ENCODE peak calls at places on chromosomes 3 and 15, in seven cellular contexts. T is OCI-LY7, X is neural progenitor cell, Z is HCT116, A is GM23248, Y is SK-N-SH, Q is PC-3. F is an unnamed sample.

GRCh38 chr3:30112904-30113484 is 493.4 kb upstream of the TGFBR2 start:
- DNase-seq in T (peak; percentile 45), X (peak; percentile 54), Z (peak; percentile 23), A (peak; percentile 70), Y (no peak), Q (peak; percentile 85), F (peak; percentile 71)

GRCh38 chr3:192881159-192881786 is 36.4 kb downstream of the MB21D2 start:
- DNase-seq in T (no peak), X (no peak), Z (no peak), A (no peak), Y (no peak), Q (no peak), F (no peak)

GRCh38 chr3:5133689-5134088 is 11.6 kb downstream of the ARL8B start:
- DNase-seq in T (no peak), X (no peak), Z (no peak), A (no peak), Y (no peak), Q (no peak), F (no peak)

GRCh38 chr3:112345681-112346080 is 12.7 kb downstream of the CD200 start:
- DNase-seq in T (no peak), X (no peak), Z (no peak), A (no peak), Y (no peak), Q (no peak), F (no peak)

GRCh38 chr3:73228425-73228824 is 167.0 kb downstream of the EBLN2 start:
- DNase-seq in T (no peak), X (no peak), Z (no peak), A (peak; percentile 96), Y (no peak), Q (no peak), F (no peak)

GRCh38 chr3:114496466-114496865 is 202.6 kb downstream of the TIGIT start:
- DNase-seq in T (no peak), X (no peak), Z (no peak), A (peak; percentile 47), Y (no peak), Q (no peak), F (no peak)

GRCh38 chr3:183254816-183255730 is 2.0 kb downstream of the B3GNT5 start:
- DNase-seq in T (no peak), X (peak; percentile 29), Z (no peak), A (no peak), Y (no peak), Q (peak; percentile 74), F (no peak)

GRCh38 chr3:41265011-41265545 is 65.8 kb downstream of the CTNNB1 start:
- DNase-seq in T (no peak), X (no peak), Z (peak; percentile 36), A (peak; percentile 57), Y (no peak), Q (peak; percentile 47), F (no peak)

GRCh38 chr15:29135266-29135665 is 134.4 kb downstream of the NSMCE3 start:
- DNase-seq in T (no peak), X (no peak), Z (no peak), A (peak; percentile 14), Y (no peak), Q (no peak), F (no peak)

GRCh38 chr15:73926191-73927002 is at the start of gene LOXL1:
- DNase-seq in T (no peak), X (peak; percentile 91), Z (peak; percentile 19), A (peak; percentile 98), Y (no peak), Q (peak; percentile 56), F (peak; percentile 87)

GRCh38 chr3:138849541-138849940 is 14.8 kb upstream of the PIK3CB start:
- DNase-seq in T (no peak), X (peak; percentile 11), Z (no peak), A (no peak), Y (no peak), Q (no peak), F (peak; percentile 41)

GRCh38 chr3:5663604-5664003 is 476.1 kb downstream of the EDEM1 start:
- DNase-seq in T (no peak), X (no peak), Z (no peak), A (no peak), Y (no peak), Q (no peak), F (no peak)

GRCh38 chr3:56830884-56831283 is 29.1 kb upstream of the ARHGEF3 start:
- DNase-seq in T (no peak), X (no peak), Z (no peak), A (no peak), Y (no peak), Q (no peak), F (no peak)

GRCh38 chr3:160564949-160565441 is 376 bp downstream of the KPNA4 start:
- DNase-seq in T (peak; percentile 74), X (peak; percentile 86), Z (peak; percentile 22), A (peak; percentile 86), Y (peak; percentile 81), Q (peak; percentile 52), F (peak; percentile 68)

GRCh38 chr3:115092220-115092791 is 54.8 kb downstream of the ZBTB20 start:
- DNase-seq in T (peak; percentile 51), X (peak; percentile 73), Z (peak; percentile 65), A (peak; percentile 87), Y (peak; percentile 47), Q (peak; percentile 55), F (peak; percentile 68)

GRCh38 chr3:132445812-132446211 is 28.5 kb downstream of the DNAJC13 start:
- DNase-seq in T (no peak), X (no peak), Z (no peak), A (peak; percentile 83), Y (no peak), Q (peak; percentile 53), F (peak; percentile 12)

GRCh38 chr3:22257252-22257651 is 506.2 kb upstream of the ZNF385D start:
- DNase-seq in T (no peak), X (no peak), Z (no peak), A (no peak), Y (no peak), Q (no peak), F (no peak)

GRCh38 chr15:70140543-70141375 is 43.0 kb upstream of the TLE3 start:
- DNase-seq in T (no peak), X (no peak), Z (no peak), A (peak; percentile 24), Y (no peak), Q (no peak), F (peak; percentile 84)

GRCh38 chr3:176584413-176585176 is 612.7 kb downstream of the TBL1XR1 start:
- DNase-seq in T (no peak), X (no peak), Z (no peak), A (peak; percentile 72), Y (no peak), Q (peak; percentile 23), F (no peak)

GRCh38 chr15:39365161-39365560 is 215.7 kb upstream of the THBS1 start:
- DNase-seq in T (no peak), X (no peak), Z (no peak), A (peak; percentile 74), Y (no peak), Q (no peak), F (no peak)

GRCh38 chr3:179029096-179029495 is 42.5 kb downstream of the ZMAT3 start:
- DNase-seq in T (no peak), X (no peak), Z (no peak), A (no peak), Y (no peak), Q (no peak), F (no peak)

GRCh38 chr3:101813817-101814440 is 34.9 kb downstream of the NXPE3 start:
- DNase-seq in T (peak; percentile 63), X (no peak), Z (peak; percentile 7), A (peak; percentile 60), Y (peak; percentile 38), Q (peak; percentile 74), F (peak; percentile 40)
- TF ChIP-seq EZH2phosphoT487 in T (no peak), X (no peak), Z (no peak), A (no peak), Y (no peak), Q (no peak), F (no peak)

DNA sequence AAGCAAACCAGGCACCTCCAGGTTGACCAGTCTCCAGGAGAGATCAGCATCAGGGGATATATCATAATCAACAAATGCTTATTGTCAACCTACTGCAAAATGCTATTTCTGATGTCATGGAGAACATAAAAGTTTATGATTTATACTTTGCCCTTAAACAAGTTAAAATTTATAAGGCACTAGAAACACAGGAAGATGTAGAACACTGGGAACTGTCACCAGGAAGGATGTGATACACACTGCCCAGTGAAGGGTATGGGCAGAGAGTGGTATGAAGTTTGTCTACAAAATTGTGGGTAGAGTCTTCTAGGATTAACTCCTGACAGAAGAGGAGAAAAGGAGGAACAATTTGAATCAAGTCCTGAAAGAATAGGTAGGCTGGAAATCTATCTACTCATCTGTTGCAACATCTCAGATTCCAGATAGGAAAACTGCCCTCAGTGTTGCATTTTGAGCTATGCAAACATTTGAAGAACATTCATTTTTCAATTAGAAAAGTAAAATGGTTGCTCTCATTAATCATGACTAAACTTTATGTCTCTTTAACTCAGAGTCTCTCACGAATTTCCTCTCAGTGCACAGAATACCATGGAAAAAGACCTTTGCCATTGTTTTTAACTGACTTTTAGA is 105.9 kb upstream of the SKOR1 start:
- DNase-seq in T (no peak), X (no peak), Z (no peak), A (no peak), Y (no peak), Q (no peak), F (no peak)
- H3K27ac ChIP-seq in T (no peak overlapping the region), X (no peak overlapping the region), Z (no peak overlapping the region), A (no peak overlapping the region), Y (no peak overlapping the region), Q (no peak overlapping the region), F (no peak overlapping the region)

GRCh38 chr15:60369696-60370095 is 28.1 kb downstream of the ANXA2 start:
- DNase-seq in T (no peak), X (no peak), Z (no peak), A (no peak), Y (no peak), Q (no peak), F (no peak)

GRCh38 chr15:60372756-60373155 is 25.0 kb downstream of the ANXA2 start:
- DNase-seq in T (no peak), X (no peak), Z (no peak), A (peak; percentile 45), Y (no peak), Q (peak; percentile 38), F (no peak)

GRCh38 chr15:60370804-60371700 is 26.7 kb downstream of the ANXA2 start:
- DNase-seq in T (no peak), X (no peak), Z (peak; percentile 97), A (peak; percentile 100), Y (no peak), Q (peak; percentile 97), F (no peak)

GRCh38 chr15:60372223-60372622 is 25.6 kb downstream of the ANXA2 start:
- DNase-seq in T (no peak), X (no peak), Z (no peak), A (peak; percentile 52), Y (no peak), Q (no peak), F (no peak)

GRCh38 chr15:60370105-60370803 is 27.5 kb downstream of the ANXA2 start:
- DNase-seq in T (no peak), X (no peak), Z (no peak), A (peak; percentile 76), Y (no peak), Q (peak; percentile 67), F (no peak)
- TF ChIP-seq EZH2phosphoT487 in T (no peak), X (no peak), Z (no peak), A (no peak), Y (no peak), Q (no peak), F (no peak)

DNA sequence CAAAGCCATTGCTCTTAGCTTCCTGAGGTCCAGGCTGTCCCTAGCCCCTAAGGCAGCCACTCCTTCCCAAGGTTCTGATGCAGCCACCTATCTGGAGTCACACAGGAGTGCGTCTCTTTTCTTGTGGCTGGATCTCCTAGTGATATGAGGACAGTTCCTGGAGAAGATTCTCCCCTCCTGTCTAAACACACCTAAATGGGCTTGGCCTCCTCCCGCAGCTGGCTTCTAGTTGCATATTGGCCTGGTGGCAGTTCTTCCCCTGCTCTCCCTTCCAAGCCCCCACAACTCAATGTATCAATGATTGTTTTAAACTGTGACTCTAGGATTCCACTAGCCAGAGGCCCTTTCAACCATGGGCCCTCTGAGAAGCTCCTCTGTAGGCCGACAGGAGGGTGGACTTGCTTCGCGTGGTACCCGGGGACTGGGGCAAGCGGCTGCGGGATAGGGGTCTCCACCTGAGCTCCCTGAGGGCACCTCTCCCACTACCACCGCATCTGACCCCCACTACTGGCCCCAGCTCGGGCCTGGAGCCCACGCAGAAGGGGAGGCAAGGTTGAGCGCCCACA is 1.4 kb downstream of the ITGA11 start:
- DNase-seq in T (no peak), X (no peak), Z (no peak), A (peak; percentile 28), Y (no peak), Q (no peak), F (no peak)
- H3K27ac ChIP-seq in T (no peak overlapping the region), X (no peak overlapping the region), Z (no peak overlapping the region), A (peak overlapping the region; percentile 40), Y (no peak overlapping the region), Q (no peak overlapping the region), F (no peak overlapping the region)